ENCODE peak calls at places on chromosome X, in four cellular contexts. U, E, M and P are unnamed samples.

GRCh38 chrX:134026732-134027311 is 41.4 kb upstream of the GPC3 start:
- DNase-seq in U (peak), E (no peak), M (peak), P (peak)

GRCh38 chrX:1659664-1660461 is 45.0 kb downstream of the ASMT start:
- DNase-seq in U (no peak), E (no peak), M (peak), P (no peak)

GRCh38 chrX:22177950-22178349 is 94.8 kb upstream of the CBLL2 start:
- DNase-seq in U (no peak), E (no peak), M (no peak), P (no peak)

GRCh38 chrX:30144221-30144620 is 71.1 kb upstream of the MAGEB2 start:
- DNase-seq in U (no peak), E (no peak), M (no peak), P (no peak)

GRCh38 chrX:22063284-22063683 is 31.2 kb downstream of the PHEX start:
- DNase-seq in U (peak), E (no peak), M (no peak), P (no peak)

GRCh38 chrX:17022205-17022604 is 75.7 kb downstream of the REPS2 start:
- DNase-seq in U (peak), E (no peak), M (no peak), P (peak)

GRCh38 chrX:68995780-68996551 is 167.1 kb downstream of the EFNB1 start:
- DNase-seq in U (peak), E (peak), M (no peak), P (peak)

GRCh38 chrX:30577362-30577961 is at the start of gene TASL:
- DNase-seq in U (no peak), E (no peak), M (no peak), P (no peak)

GRCh38 chrX:139930923-139931645 is 1.8 kb downstream of the ATP11C start:
- DNase-seq in U (peak), E (no peak), M (no peak), P (peak)

GRCh38 chrX:27599928-27600327 is 9.8 kb downstream of the DCAF8L2 start:
- DNase-seq in U (peak), E (no peak), M (no peak), P (peak)

GRCh38 chrX:21905209-21905735 is 35.2 kb upstream of the SMS start:
- DNase-seq in U (no peak), E (no peak), M (no peak), P (no peak)

GRCh38 chrX:116272881-116273280 is 102.3 kb downstream of the AGTR2 start:
- DNase-seq in U (peak), E (no peak), M (no peak), P (peak)

GRCh38 chrX:45697591-45697990 is 496.9 kb upstream of the DIPK2B start:
- DNase-seq in U (peak), E (no peak), M (no peak), P (peak)

GRCh38 chrX:72308566-72309296 is 3.0 kb upstream of the CITED1 start:
- DNase-seq in U (peak), E (peak), M (peak), P (peak)

GRCh38 chrX:22800360-22800759 is 199.4 kb upstream of the DDX53 start:
- DNase-seq in U (peak), E (no peak), M (peak), P (peak)

GRCh38 chrX:39645059-39645895 is 452.5 kb downstream of the BCOR start:
- DNase-seq in U (peak), E (peak), M (peak), P (peak)

GRCh38 chrX:134821370-134821769 is 163.1 kb upstream of the PLAC1 start:
- DNase-seq in U (peak), E (no peak), M (no peak), P (peak)

GRCh38 chrX:132740316-132741123 is 217.9 kb downstream of the HS6ST2 start:
- DNase-seq in U (peak), E (no peak), M (no peak), P (peak)

GRCh38 chrX:125205918-125206665 is 113.6 kb upstream of the TEX13C start:
- DNase-seq in U (no peak), E (no peak), M (peak), P (no peak)

GRCh38 chrX:41900321-41900720 is 23.0 kb downstream of the CASK start:
- DNase-seq in U (no peak), E (no peak), M (no peak), P (no peak)

GRCh38 chrX:56978172-56978571 is 17.2 kb downstream of the SPIN3 start:
- DNase-seq in U (peak), E (no peak), M (no peak), P (peak)

GRCh38 chrX:2325076-2325784 is 175.5 kb downstream of the DHRSX start:
- DNase-seq in U (peak), E (peak), M (peak), P (peak)

GRCh38 chrX:65924938-65925507 is 114.9 kb downstream of the VSIG4 start:
- DNase-seq in U (no peak), E (no peak), M (no peak), P (no peak)

GRCh38 chrX:130401415-130402210 is at the start of gene RBMX2:
- DNase-seq in U (peak), E (peak), M (peak), P (peak)

GRCh38 chrX:47514553-47515235 is 31.7 kb upstream of the ZNF41 start:
- DNase-seq in U (peak), E (no peak), M (no peak), P (peak)

GRCh38 chrX:52271212-52271611 is 86.5 kb downstream of the MAGED4 start:
- DNase-seq in U (peak), E (no peak), M (no peak), P (peak)

GRCh38 chrX:97563531-97564133 is 679.9 kb downstream of the RPA4 start:
- DNase-seq in U (peak), E (peak), M (no peak), P (peak)

GRCh38 chrX:39827959-39828358 is 269.8 kb downstream of the BCOR start:
- DNase-seq in U (no peak), E (no peak), M (no peak), P (no peak)

GRCh38 chrX:129637217-129638109 is 17.3 kb downstream of the APLN start:
- DNase-seq in U (peak), E (peak), M (peak), P (peak)

GRCh38 chrX:57285001-57285400 is 1.5 kb upstream of the FAAH2 start:
- DNase-seq in U (no peak), E (no peak), M (no peak), P (no peak)

GRCh38 chrX:44874481-44875184 is 1.6 kb downstream of the KDM6A start:
- DNase-seq in U (peak), E (no peak), M (no peak), P (peak)

GRCh38 chrX:131330735-131331134 is 41.6 kb upstream of the IGSF1 start:
- DNase-seq in U (no peak), E (no peak), M (no peak), P (no peak)

GRCh38 chrX:42954880-42955279 is 176.9 kb upstream of the PPP1R2C start:
- DNase-seq in U (no peak), E (no peak), M (no peak), P (no peak)

GRCh38 chrX:109614951-109615350 is 10.0 kb downstream of the KCNE5 start:
- DNase-seq in U (no peak), E (no peak), M (no peak), P (no peak)

GRCh38 chrX:30690330-30690729 is 37.1 kb downstream of the GK start:
- DNase-seq in U (peak), E (no peak), M (no peak), P (peak)

GRCh38 chrX:40154853-40155616 is 57.3 kb upstream of the BCOR start:
- DNase-seq in U (peak), E (peak), M (peak), P (peak)

GRCh38 chrX:74232859-74233258 is 71.1 kb upstream of the ZCCHC13 start:
- DNase-seq in U (peak), E (no peak), M (no peak), P (peak)

GRCh38 chrX:84170931-84171330 is 17.1 kb downstream of the RPS6KA6 start:
- DNase-seq in U (no peak), E (no peak), M (no peak), P (no peak)

GRCh38 chrX:9560219-9560618 is 95.4 kb downstream of the TBL1X start:
- DNase-seq in U (no peak), E (no peak), M (no peak), P (no peak)

GRCh38 chrX:132612990-132613564 is 124.2 kb upstream of the MBNL3 start:
- DNase-seq in U (peak), E (peak), M (no peak), P (peak)

GRCh38 chrX:155744534-155744933 is 131.8 kb upstream of the TMLHE start:
- DNase-seq in U (no peak), E (no peak), M (no peak), P (no peak)
- H3K4me3 ChIP-seq in U (no peak), E (no peak), M (peak), P (no peak)

DNA sequence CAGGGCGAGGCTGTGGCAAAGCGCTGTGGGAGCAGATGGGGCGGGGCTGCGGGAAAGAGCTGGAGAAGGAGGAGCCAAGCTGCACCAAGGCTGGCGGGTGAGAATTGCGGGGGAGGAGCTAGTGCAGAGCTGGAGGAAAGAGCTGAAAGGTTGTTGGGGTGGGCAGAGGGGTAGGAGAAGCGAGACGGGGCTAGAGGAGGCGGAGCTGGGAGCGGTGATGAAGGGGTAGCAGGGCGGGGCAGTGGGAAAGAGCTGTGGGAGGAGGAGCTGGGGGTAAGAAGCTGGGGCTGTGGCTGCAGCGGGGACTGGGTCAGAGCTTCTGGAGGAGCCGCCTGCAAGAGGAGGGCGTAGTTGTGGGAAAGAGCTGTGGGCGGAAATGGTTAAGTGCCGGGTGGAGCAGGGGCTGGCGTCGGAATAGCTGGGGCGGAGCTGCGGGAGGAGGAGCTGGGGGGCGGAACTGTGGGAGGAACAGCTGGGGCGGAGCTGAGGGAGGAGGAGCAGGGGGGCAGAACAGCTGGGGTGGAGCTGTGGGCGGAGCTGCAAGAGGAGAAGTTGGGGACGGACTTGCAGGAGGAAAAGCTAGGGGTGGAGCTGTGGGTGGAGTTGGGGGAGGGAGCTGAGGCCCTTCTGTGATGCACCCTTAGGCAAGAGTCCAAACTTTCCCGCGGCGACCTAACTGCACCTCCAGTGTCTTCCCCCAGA is 1.9 kb upstream of the EOLA2 start:
- DNase-seq in U (peak), E (peak), M (peak), P (peak)
- TF ChIP-seq CTCF in U (peak), E (peak), M (no peak), P (peak)

GRCh38 chrX:136200466-136200865 is 50.7 kb downstream of the MAP7D3 start:
- DNase-seq in U (peak), E (no peak), M (no peak), P (peak)
- H3K4me3 ChIP-seq in U (no peak), E (no peak), M (peak), P (no peak)

GRCh38 chrX:24282381-24283121 is 31.3 kb downstream of the SUPT20HL2 start:
- DNase-seq in U (peak), E (no peak), M (no peak), P (peak)

GRCh38 chrX:24283122-24283789 is 30.6 kb downstream of the SUPT20HL2 start:
- DNase-seq in U (peak), E (peak), M (no peak), P (no peak)

DNA sequence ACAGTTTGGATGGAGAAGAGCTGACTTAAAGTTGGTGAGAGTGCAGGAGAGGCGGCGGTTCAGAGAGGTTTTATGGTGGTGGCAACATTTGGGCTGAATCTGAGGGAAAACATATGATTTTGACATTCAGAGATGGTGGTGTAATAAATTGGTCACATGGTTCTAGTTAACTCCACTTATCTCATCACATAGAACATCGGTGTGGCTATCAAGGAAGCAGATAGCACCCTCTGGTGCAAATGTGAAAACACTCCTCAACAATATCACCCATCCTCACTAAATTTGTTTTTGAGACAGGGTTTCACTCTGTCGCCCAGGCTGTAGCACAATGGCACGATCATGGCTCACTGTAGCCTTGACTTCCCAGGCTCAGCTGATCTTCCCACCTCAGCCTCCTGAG is 28.8 kb downstream of the SUPT20HL2 start:
- DNase-seq in U (peak), E (no peak), M (no peak), P (peak)
- TF ChIP-seq CTCF in U (no peak), E (no peak), M (no peak), P (no peak)

GRCh38 chrX:153685751-153686676 is 1.7 kb upstream of the SLC6A8 start:
- DNase-seq in U (no peak), E (no peak), M (no peak), P (no peak)
- H3K4me3 ChIP-seq in U (no peak), E (no peak), M (no peak), P (no peak)